ENCODE peak calls at places on chromosomes 3 and 15, in four cellular contexts. K is psoas muscle, Z is mucosa of descending colon, L is HFF-Myc. V is an unnamed sample.

GRCh38 chr3:147712357-147712756 is 303.2 kb downstream of the ZIC1 start:
- DNase-seq in K (no peak), Z (no peak), L (no peak), V (no peak)

GRCh38 chr3:171704814-171705213 is 105.5 kb downstream of the PLD1 start:
- DNase-seq in K (no peak), Z (no peak), L (no peak), V (no peak)

GRCh38 chr3:183579967-183580720 is 24.6 kb upstream of the KLHL6 start:
- DNase-seq in K (no peak), Z (no peak), L (no peak), V (no peak)

GRCh38 chr3:33440578-33441321 is 545 bp upstream of the UBP1 start:
- DNase-seq in K (peak; percentile 85), Z (peak; percentile 80), L (peak; percentile 100), V (peak; percentile 95)

GRCh38 chr3:123688241-123688747 is 103.4 kb upstream of the HACD2 start:
- DNase-seq in K (no peak), Z (no peak), L (peak; percentile 83), V (no peak)

GRCh38 chr3:113914646-113915045 is 33.2 kb upstream of the ZDHHC23 start:
- DNase-seq in K (no peak), Z (no peak), L (peak; percentile 25), V (no peak)

GRCh38 chr15:68924866-68925599 is 5.3 kb upstream of the SPESP1 start:
- DNase-seq in K (peak; percentile 82), Z (peak; percentile 76), L (peak; percentile 37), V (peak; percentile 74)

GRCh38 chr15:38148476-38148875 is 104.2 kb upstream of the SPRED1 start:
- DNase-seq in K (no peak), Z (no peak), L (no peak), V (no peak)

GRCh38 chr3:133206921-133207320 is 168.7 kb downstream of the TMEM108 start:
- DNase-seq in K (no peak), Z (no peak), L (no peak), V (no peak)

GRCh38 chr3:156605686-156606605 is 51.0 kb upstream of the SSR3 start:
- DNase-seq in K (peak; percentile 58), Z (peak; percentile 45), L (no peak), V (peak; percentile 24)

GRCh38 chr3:13524979-13525669 is 23.8 kb upstream of the FBLN2 start:
- DNase-seq in K (peak; percentile 41), Z (no peak), L (no peak), V (no peak)

DNA sequence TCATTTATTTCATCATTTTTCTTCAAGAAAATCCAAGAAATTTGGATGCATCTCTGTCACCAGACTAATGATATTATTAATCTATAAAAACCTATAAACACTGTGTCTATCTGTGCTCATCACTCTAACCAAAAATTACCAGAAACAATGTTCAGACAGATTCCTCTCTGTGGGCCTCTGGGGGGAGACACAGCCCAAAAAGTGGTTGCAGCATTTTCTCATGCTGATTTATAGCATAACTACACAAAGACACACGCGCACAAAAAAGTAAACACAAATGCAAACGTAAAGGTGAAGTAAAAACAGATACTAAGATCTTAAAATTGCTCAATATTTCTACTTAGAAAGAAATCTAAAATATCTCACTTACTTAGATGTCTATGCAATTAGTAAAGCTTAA is 976.0 kb downstream of the GBE1 start:
- DNase-seq in K (no peak), Z (no peak), L (no peak), V (no peak)
- TF ChIP-seq CTCF in K (no peak), Z (no peak), L (no peak), V (peak; percentile 49)

DNA sequence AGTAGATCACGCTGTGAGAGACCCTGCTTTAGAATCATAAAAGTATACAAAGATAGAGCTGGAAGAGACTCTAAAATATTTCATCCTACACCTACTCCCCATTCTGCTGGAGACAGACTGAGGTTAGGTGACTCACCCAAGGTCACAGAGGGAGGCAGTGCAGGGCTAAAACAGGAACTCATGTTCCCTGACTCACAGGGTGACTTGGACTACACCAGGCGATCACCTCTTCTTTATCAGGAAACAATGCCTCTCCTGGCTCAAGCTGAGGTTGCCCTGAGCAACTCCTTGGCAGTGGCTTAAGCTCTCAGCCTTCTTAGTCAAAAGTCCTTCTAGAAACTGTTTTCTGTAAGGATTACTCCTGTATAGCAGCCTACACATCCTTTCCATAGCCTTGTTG is 26.4 kb upstream of the TNFAIP8L3 start:
- DNase-seq in K (no peak), Z (no peak), L (peak; percentile 75), V (no peak)
- TF ChIP-seq CTCF in K (no peak), Z (no peak), L (no peak), V (no peak)

GRCh38 chr3:3023106-3023505 is 87.1 kb downstream of the IL5RA start:
- DNase-seq in K (no peak), Z (no peak), L (no peak), V (no peak)
- TF ChIP-seq CTCF in K (no peak), Z (no peak), L (no peak), V (no peak)

GRCh38 chr3:124928333-124929202 is 6.0 kb downstream of the MUC13 start:
- DNase-seq in K (peak; percentile 55), Z (no peak), L (peak; percentile 61), V (peak; percentile 67)
- TF ChIP-seq CTCF in K (peak; percentile 61), Z (peak; percentile 44), L (peak; percentile 71), V (peak; percentile 80)

GRCh38 chr15:41809121-41809520 is 18.8 kb upstream of the JMJD7 start:
- DNase-seq in K (no peak), Z (no peak), L (no peak), V (no peak)

GRCh38 chr15:41804361-41804760 is 23.5 kb upstream of the JMJD7 start:
- DNase-seq in K (no peak), Z (no peak), L (no peak), V (no peak)

GRCh38 chr15:41805711-41806110 is 22.2 kb upstream of the JMJD7 start:
- DNase-seq in K (no peak), Z (no peak), L (no peak), V (no peak)

GRCh38 chr15:41804920-41805666 is 22.8 kb upstream of the JMJD7 start:
- DNase-seq in K (no peak), Z (no peak), L (no peak), V (no peak)

GRCh38 chr15:41806291-41807181 is 21.4 kb upstream of the JMJD7 start:
- DNase-seq in K (no peak), Z (no peak), L (no peak), V (no peak)
- TF ChIP-seq CTCF in K (no peak), Z (no peak), L (no peak), V (no peak)